ENCODE peak calls at places on chromosomes 1 and 21, in six cellular contexts. C is neuronal stem cell, A is mesendoderm, V is H9, I is mesenchymal stem cell, F is H1. G is an unnamed sample. For H3K79me1, the result is how much of the 10 kb centered on the place peaks cover.

GRCh38 chr1:7250176-7250575 is 464.9 kb downstream of the CAMTA1 start:
- DNase-seq in C (no peak), A (no peak), V (no peak), I (no peak), F (no peak), G (no peak)

GRCh38 chr21:15695241-15695640 is 34.5 kb upstream of the USP25 start:
- DNase-seq in C (no peak), A (no peak), V (no peak), I (no peak), F (no peak), G (peak)

GRCh38 chr1:99756598-99756997 is 9.8 kb downstream of the FRRS1 start:
- DNase-seq in C (no peak), A (no peak), V (no peak), I (no peak), F (no peak), G (peak)

GRCh38 chr1:8061210-8061609 is 35.1 kb upstream of the ERRFI1 start:
- DNase-seq in C (no peak), A (no peak), V (no peak), I (peak), F (no peak), G (peak)

GRCh38 chr1:211734359-211734758 is 58.9 kb upstream of the NEK2 start:
- DNase-seq in C (no peak), A (no peak), V (no peak), I (no peak), F (no peak), G (no peak)

GRCh38 chr1:15609631-15610030 is 7.6 kb upstream of the DDI2 start:
- DNase-seq in C (no peak), A (no peak), V (no peak), I (no peak), F (no peak), G (no peak)

GRCh38 chr1:6472391-6472790 is 6.4 kb upstream of the TNFRSF25 start:
- DNase-seq in C (no peak), A (no peak), V (no peak), I (no peak), F (no peak), G (no peak)

GRCh38 chr21:43937051-43937832 is 72.2 kb downstream of the AGPAT3 start:
- DNase-seq in C (no peak), A (no peak), V (no peak), I (no peak), F (no peak), G (no peak)

GRCh38 chr1:33390550-33390949 is 40.3 kb downstream of the PHC2 start:
- DNase-seq in C (no peak), A (no peak), V (no peak), I (peak), F (no peak), G (peak)

GRCh38 chr1:61058477-61059245 is 23.7 kb upstream of the NFIA start:
- DNase-seq in C (no peak), A (no peak), V (no peak), I (peak), F (no peak), G (peak)

GRCh38 chr1:51518730-51519047 is 377 bp downstream of the EPS15 start:
- DNase-seq in C (no peak), A (no peak), V (no peak), I (no peak), F (no peak), G (peak)

GRCh38 chr21:28805885-28806284 is 186.8 kb downstream of the LTN1 start:
- DNase-seq in C (no peak), A (no peak), V (no peak), I (peak), F (no peak), G (peak)

GRCh38 chr1:228555074-228555989 is 68.2 kb downstream of the RNF187 start:
- DNase-seq in C (no peak), A (peak), V (no peak), I (no peak), F (no peak), G (no peak)

GRCh38 chr21:40534886-40535285 is 312.1 kb downstream of the DSCAM start:
- DNase-seq in C (no peak), A (no peak), V (no peak), I (no peak), F (no peak), G (no peak)

GRCh38 chr1:26579662-26580061 is 50.1 kb downstream of the RPS6KA1 start:
- DNase-seq in C (no peak), A (no peak), V (no peak), I (no peak), F (no peak), G (no peak)

GRCh38 chr1:6819641-6820040 is 34.4 kb downstream of the CAMTA1 start:
- DNase-seq in C (no peak), A (no peak), V (no peak), I (peak), F (no peak), G (peak)

GRCh38 chr1:116504308-116505156 is 66.3 kb downstream of the CD58 start:
- DNase-seq in C (no peak), A (no peak), V (no peak), I (peak), F (no peak), G (peak)

GRCh38 chr1:233241782-233242181 is 53.7 kb downstream of the PCNX2 start:
- DNase-seq in C (no peak), A (peak), V (no peak), I (no peak), F (no peak), G (no peak)

GRCh38 chr1:233242827-233243483 is 52.6 kb downstream of the PCNX2 start:
- DNase-seq in C (no peak), A (no peak), V (no peak), I (no peak), F (no peak), G (no peak)

GRCh38 chr1:233238884-233239432 is 56.6 kb downstream of the PCNX2 start:
- DNase-seq in C (no peak), A (no peak), V (no peak), I (no peak), F (no peak), G (peak)

GRCh38 chr1:233240839-233241682 is 54.5 kb downstream of the PCNX2 start:
- DNase-seq in C (peak), A (peak), V (peak), I (peak), F (no peak), G (peak)

DNA sequence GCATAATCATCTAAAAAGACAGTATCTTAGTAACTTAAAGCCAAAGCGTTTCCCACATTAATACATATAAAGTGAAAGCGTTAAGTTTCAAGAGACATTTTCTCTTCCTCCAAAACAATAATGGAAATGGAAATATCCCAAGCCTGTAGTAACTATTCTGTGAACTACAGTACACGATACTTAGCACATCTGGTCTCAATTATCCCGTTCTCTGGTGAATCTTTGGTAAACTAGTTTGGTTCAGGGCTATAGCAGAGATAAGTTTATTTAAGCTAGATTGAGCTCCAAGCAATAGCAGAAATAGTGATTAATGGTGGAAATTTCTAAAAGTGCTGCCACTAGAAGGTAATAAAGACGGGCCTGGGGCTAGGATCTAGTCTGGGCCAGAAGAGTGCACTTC is 55.2 kb downstream of the PCNX2 start:
- DNase-seq in C (no peak), A (no peak), V (no peak), I (no peak), F (no peak), G (peak)
- H2AK5ac ChIP-seq in C (no peak), A (no peak), V (no peak), I (peak), F (no peak), G (no peak)

DNA sequence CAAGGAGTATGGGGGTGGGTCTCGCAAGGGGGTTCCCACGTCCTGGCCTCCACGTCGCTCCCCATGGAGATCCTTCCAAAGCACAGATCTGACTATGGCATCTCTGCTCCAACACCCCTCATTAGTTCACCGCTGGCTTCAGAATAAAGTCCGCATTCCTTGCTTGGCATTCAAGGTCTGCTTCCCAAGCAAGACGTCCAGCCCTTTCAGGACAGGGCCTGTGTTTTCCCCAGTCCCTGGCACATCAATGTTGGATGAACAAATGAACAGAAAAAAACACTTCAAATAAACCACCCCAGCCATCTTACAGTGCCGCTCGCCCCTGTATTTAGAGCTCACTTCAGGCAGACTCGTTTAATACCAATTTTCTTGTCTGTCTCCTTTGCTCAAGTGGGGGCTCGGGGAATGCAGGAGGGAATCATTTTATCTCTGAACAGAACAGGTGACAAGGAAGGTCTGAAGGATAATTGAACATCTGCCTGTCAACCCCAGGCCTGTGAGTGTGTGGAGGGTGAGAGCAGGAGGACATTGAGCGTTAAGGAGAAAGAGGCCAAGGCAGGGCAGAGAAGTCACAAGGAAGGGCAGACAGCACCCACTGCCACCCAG is 9.6 kb upstream of the PEF1 start:
- DNase-seq in C (no peak), A (no peak), V (no peak), I (no peak), F (no peak), G (no peak)
- H3K79me1 ChIP-seq in C (under half), A (under half), V (under half), I (under half), F (under half), G (under half)

GRCh38 chr1:18949689-18950414 is 6.6 kb downstream of the IFFO2 start:
- DNase-seq in C (no peak), A (peak), V (peak), I (peak), F (no peak), G (peak)

GRCh38 chr1:18951416-18951815 is 5.1 kb downstream of the IFFO2 start:
- DNase-seq in C (no peak), A (no peak), V (no peak), I (no peak), F (no peak), G (no peak)

GRCh38 chr1:18951818-18952391 is 4.6 kb downstream of the IFFO2 start:
- DNase-seq in C (no peak), A (no peak), V (no peak), I (peak), F (no peak), G (no peak)

GRCh38 chr1:18948913-18949688 is 7.4 kb downstream of the IFFO2 start:
- DNase-seq in C (no peak), A (no peak), V (no peak), I (peak), F (no peak), G (peak)

DNA sequence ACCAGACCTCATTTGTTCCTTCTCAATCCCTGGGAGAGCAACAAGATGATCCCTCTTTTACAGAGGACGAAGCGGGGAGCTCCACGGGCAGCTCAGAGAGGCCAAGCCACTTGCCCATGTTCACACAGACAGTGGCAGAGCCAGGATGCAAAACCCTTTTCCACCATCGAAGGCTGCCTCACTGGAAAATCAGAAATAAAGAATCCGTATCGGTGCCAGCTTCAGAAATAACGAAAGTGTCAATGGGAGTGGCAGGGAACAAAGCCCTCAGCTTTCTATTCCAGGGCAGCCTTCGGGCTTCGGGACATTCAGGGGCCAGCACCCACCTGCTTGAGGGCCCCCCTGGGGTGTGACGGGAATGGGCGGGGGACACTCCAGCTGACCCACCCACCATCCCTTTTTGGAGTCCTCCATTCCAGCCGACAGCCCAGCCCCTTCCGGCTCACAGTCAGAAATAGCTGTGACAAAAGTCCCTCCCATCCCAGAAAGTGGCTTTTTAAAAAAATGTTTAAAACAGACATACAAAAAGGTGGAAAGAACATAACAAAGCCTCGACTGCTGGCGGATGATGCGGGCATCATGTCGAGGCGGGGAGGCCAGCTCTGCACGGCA is 6.0 kb downstream of the IFFO2 start:
- DNase-seq in C (no peak), A (no peak), V (no peak), I (no peak), F (no peak), G (no peak)
- H2AK5ac ChIP-seq in C (peak), A (no peak), V (no peak), I (peak), F (no peak), G (peak)

GRCh38 chr1:156663178-156663577 is 14.0 kb downstream of the NES start:
- DNase-seq in C (no peak), A (peak), V (peak), I (peak), F (no peak), G (peak)

GRCh38 chr1:156665539-156665938 is 11.7 kb downstream of the NES start:
- DNase-seq in C (no peak), A (no peak), V (no peak), I (no peak), F (no peak), G (no peak)

GRCh38 chr1:156664046-156664948 is 12.9 kb downstream of the NES start:
- DNase-seq in C (no peak), A (peak), V (peak), I (peak), F (no peak), G (peak)

GRCh38 chr1:156666862-156667609 is 10.2 kb downstream of the NES start:
- DNase-seq in C (no peak), A (peak), V (no peak), I (no peak), F (no peak), G (no peak)

GRCh38 chr1:156664949-156665411 is 12.2 kb downstream of the NES start:
- DNase-seq in C (no peak), A (peak), V (peak), I (peak), F (no peak), G (no peak)
- H3K79me1 ChIP-seq in C (under half), A (under half), V (under half), I (under half), F (under half), G (under half)

GRCh38 chr1:180524160-180524914 is 22.0 kb upstream of the ACBD6 start:
- DNase-seq in C (no peak), A (no peak), V (no peak), I (no peak), F (no peak), G (peak)

GRCh38 chr1:180524915-180525695 is 22.7 kb upstream of the ACBD6 start:
- DNase-seq in C (no peak), A (no peak), V (no peak), I (no peak), F (no peak), G (no peak)

GRCh38 chr1:180528868-180529470 is 26.6 kb upstream of the ACBD6 start:
- DNase-seq in C (no peak), A (no peak), V (no peak), I (no peak), F (no peak), G (no peak)

GRCh38 chr1:180525696-180526000 is 23.3 kb upstream of the ACBD6 start:
- DNase-seq in C (no peak), A (no peak), V (no peak), I (no peak), F (no peak), G (peak)

GRCh38 chr1:180527270-180527669 is 24.9 kb upstream of the ACBD6 start:
- DNase-seq in C (no peak), A (peak), V (no peak), I (no peak), F (no peak), G (peak)
- H2AK5ac ChIP-seq in C (no peak), A (no peak), V (no peak), I (no peak), F (no peak), G (peak)

GRCh38 chr1:31648633-31649032 is 4.0 kb upstream of the PEF1 start:
- DNase-seq in C (no peak), A (peak), V (no peak), I (no peak), F (no peak), G (no peak)

GRCh38 chr1:31650161-31650560 is 5.5 kb upstream of the PEF1 start:
- DNase-seq in C (no peak), A (no peak), V (no peak), I (no peak), F (no peak), G (no peak)

GRCh38 chr1:31646259-31646960 is 1.7 kb upstream of the PEF1 start:
- DNase-seq in C (no peak), A (no peak), V (no peak), I (no peak), F (no peak), G (no peak)

GRCh38 chr1:31647106-31647505 is 2.4 kb upstream of the PEF1 start:
- DNase-seq in C (no peak), A (peak), V (no peak), I (peak), F (no peak), G (peak)

DNA sequence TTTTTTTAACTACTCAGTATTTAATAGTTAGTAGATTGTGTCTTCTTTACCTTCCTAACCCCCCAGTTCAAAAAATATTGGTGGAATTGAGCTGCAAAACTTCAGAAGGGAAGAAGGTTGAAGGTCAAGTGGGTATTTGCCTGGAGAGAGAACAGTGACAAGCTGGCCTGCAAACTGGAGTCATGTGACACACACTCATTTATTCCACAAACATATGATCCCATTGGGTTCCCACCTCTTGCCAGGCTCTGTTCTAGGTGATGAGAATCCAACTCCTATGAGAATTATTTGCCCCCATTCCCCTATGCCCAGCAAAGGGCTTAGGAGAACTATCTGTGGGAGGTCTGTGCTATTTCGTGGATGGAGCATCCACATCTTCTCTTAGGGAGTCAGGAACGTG is 3.5 kb upstream of the PEF1 start:
- DNase-seq in C (no peak), A (no peak), V (no peak), I (peak), F (no peak), G (no peak)
- H3K79me1 ChIP-seq in C (under half), A (under half), V (under half), I (under half), F (under half), G (under half)

GRCh38 chr1:224456637-224456953 is 22.0 kb upstream of the WDR26 start:
- DNase-seq in C (no peak), A (no peak), V (no peak), I (no peak), F (no peak), G (no peak)
- H2AK5ac ChIP-seq in C (peak), A (no peak), V (no peak), I (peak), F (peak), G (peak)

GRCh38 chr1:43007377-43008105 is 48.9 kb upstream of the SLC2A1 start:
- DNase-seq in C (peak), A (peak), V (peak), I (no peak), F (no peak), G (no peak)

GRCh38 chr1:43008106-43008424 is 49.4 kb upstream of the SLC2A1 start:
- DNase-seq in C (no peak), A (no peak), V (no peak), I (no peak), F (no peak), G (no peak)

GRCh38 chr1:43009274-43009673 is 50.6 kb upstream of the SLC2A1 start:
- DNase-seq in C (no peak), A (no peak), V (no peak), I (no peak), F (no peak), G (no peak)

GRCh38 chr1:43011020-43011419 is 52.4 kb upstream of the SLC2A1 start:
- DNase-seq in C (no peak), A (peak), V (no peak), I (no peak), F (no peak), G (no peak)

GRCh38 chr1:43008425-43009108 is 49.9 kb upstream of the SLC2A1 start:
- DNase-seq in C (peak), A (peak), V (peak), I (peak), F (peak), G (no peak)
- H3K79me1 ChIP-seq in C (under half), A (under half), V (under half), I (under half), F (under half), G (under half)